ENCODE peak calls at places on chromosomes 11 and 22, in four cellular contexts. L, G, J and V are unnamed samples.

GRCh38 chr11:74012072-74012809 is 3.4 kb upstream of the UCP3 start:
- DNase-seq in L (no peak), G (no peak), J (no peak), V (no peak)

GRCh38 chr22:49369726-49370717 is 457.7 kb downstream of the BRD1 start:
- DNase-seq in L (no peak), G (peak), J (no peak), V (no peak)

GRCh38 chr22:30733081-30733680 is 38.5 kb downstream of the OSBP2 start:
- DNase-seq in L (no peak), G (no peak), J (no peak), V (no peak)

GRCh38 chr11:45045692-45046471 is 95.2 kb upstream of the TP53I11 start:
- DNase-seq in L (no peak), G (no peak), J (no peak), V (no peak)

GRCh38 chr11:118135796-118136165 is 16.8 kb downstream of the SCN4B start:
- DNase-seq in L (no peak), G (no peak), J (no peak), V (no peak)

GRCh38 chr22:29887358-29887757 is 4.4 kb downstream of the MTMR3 start:
- DNase-seq in L (no peak), G (no peak), J (no peak), V (no peak)

GRCh38 chr11:125938418-125938817 is 7.4 kb upstream of the VSIG10L2 start:
- DNase-seq in L (no peak), G (peak), J (no peak), V (no peak)

GRCh38 chr22:36911887-36912661 is 1.4 kb upstream of the CSF2RB start:
- DNase-seq in L (no peak), G (no peak), J (no peak), V (no peak)

GRCh38 chr11:17923213-17923612 is 89.6 kb downstream of the SERGEF start:
- DNase-seq in L (no peak), G (no peak), J (no peak), V (no peak)
- TF ChIP-seq NRF1 in L (no peak), G (no peak), J (no peak), V (no peak)

GRCh38 chr11:122898799-122899198 is 16.2 kb downstream of the JHY start:
- DNase-seq in L (no peak), G (no peak), J (no peak), V (no peak)

GRCh38 chr11:122897606-122898210 is 15.1 kb downstream of the JHY start:
- DNase-seq in L (no peak), G (no peak), J (no peak), V (no peak)

GRCh38 chr11:122895591-122895990 is 13.0 kb downstream of the JHY start:
- DNase-seq in L (no peak), G (no peak), J (no peak), V (no peak)

GRCh38 chr11:122888162-122888561 is 5.6 kb downstream of the JHY start:
- DNase-seq in L (no peak), G (no peak), J (no peak), V (no peak)

DNA sequence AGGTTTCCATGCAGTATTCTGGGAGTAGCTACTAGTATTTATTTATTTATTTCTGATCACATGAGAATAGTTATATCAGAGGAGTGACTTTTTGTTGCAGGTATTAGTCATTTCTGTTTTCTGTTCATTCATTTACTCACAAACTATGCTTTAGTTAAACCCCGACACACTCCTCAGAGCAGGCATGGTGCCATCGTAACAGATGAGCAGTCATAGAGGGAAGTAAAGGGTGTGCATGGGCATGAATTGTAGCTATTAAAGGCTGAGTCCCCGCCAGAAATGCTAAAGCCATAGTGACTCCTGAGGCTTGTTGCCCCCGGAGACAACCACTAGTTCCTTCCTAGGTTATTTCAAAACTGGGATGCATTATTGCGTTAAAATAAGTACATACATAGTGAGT is 10.6 kb downstream of the JHY start:
- DNase-seq in L (no peak), G (no peak), J (no peak), V (no peak)
- TF ChIP-seq USF2 in L (no peak), G (no peak), J (no peak), V (no peak)

GRCh38 chr11:20132667-20133039 is 27.6 kb downstream of the DBX1 start:
- DNase-seq in L (no peak), G (no peak), J (no peak), V (no peak)
- TF ChIP-seq RFX5 in L (no peak), G (no peak), J (no peak), V (no peak)

GRCh38 chr11:94184362-94184761 is 55.7 kb downstream of the PANX1 start:
- DNase-seq in L (no peak), G (no peak), J (no peak), V (no peak)
- TF ChIP-seq NRF1 in L (no peak), G (no peak), J (no peak), V (no peak)

GRCh38 chr22:26398741-26399153 is 30.3 kb upstream of the ASPHD2 start:
- DNase-seq in L (peak), G (peak), J (no peak), V (peak)

GRCh38 chr22:26401726-26402125 is 27.3 kb upstream of the ASPHD2 start:
- DNase-seq in L (peak), G (no peak), J (no peak), V (no peak)

GRCh38 chr22:26394787-26395186 is 34.3 kb upstream of the ASPHD2 start:
- DNase-seq in L (no peak), G (no peak), J (no peak), V (no peak)

GRCh38 chr22:26395926-26396325 is 33.1 kb upstream of the ASPHD2 start:
- DNase-seq in L (no peak), G (no peak), J (no peak), V (no peak)

GRCh38 chr22:26399288-26399687 is 29.8 kb upstream of the ASPHD2 start:
- DNase-seq in L (peak), G (no peak), J (no peak), V (no peak)
- TF ChIP-seq USF2 in L (peak), G (peak), J (no peak), V (no peak)

DNA sequence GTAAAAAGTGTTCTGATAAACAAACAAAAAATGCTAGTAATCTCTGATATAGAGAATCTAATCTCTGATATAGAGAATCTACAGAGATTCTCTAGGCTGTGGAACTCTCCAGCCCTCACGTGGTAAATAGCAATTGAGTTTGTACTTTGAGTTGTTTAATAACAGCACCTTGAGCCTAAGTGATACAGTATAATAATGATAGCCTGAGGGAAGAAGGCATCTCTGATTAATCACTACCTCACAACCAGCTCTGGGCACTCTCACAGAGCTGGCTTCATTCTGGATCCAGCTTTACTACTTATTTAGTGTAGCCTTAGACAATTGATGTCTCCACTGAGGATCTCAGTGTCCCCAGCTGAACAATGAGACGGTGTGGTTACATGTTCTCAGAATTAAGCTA is 88.6 kb upstream of the DRD2 start:
- DNase-seq in L (no peak), G (no peak), J (no peak), V (no peak)
- TF ChIP-seq RFX5 in L (no peak), G (no peak), J (no peak), V (no peak)